ENCODE peak calls at places on chromosomes 13 and 19, in four cellular contexts. B is heart right ventricle, I is adrenal gland, D is heart left ventricle. A is an unnamed sample.
A peak's percentile ranks its signal among the peaks of the same experiment; 100 is the strongest.

GRCh38 chr19:31301306-31301980 is 47.8 kb downstream of the TSHZ3 start:
- DNase-seq in D (no peak), B (no peak), I (no peak), A (no peak)

GRCh38 chr19:11821474-11821873 is 7.4 kb downstream of the ZNF440 start:
- DNase-seq in B (no peak), I (no peak), D (no peak), A (no peak)

GRCh38 chr19:41821003-41821735 is 23.3 kb downstream of the LYPD4 start:
- DNase-seq in I (no peak), B (no peak), D (no peak), A (no peak)

GRCh38 chr13:36124236-36124822 is 6.9 kb downstream of the DCLK1 start:
- DNase-seq in B (no peak), I (peak; percentile 67), D (peak; percentile 37), A (no peak)

GRCh38 chr13:33388254-33388998 is 102.9 kb upstream of the STARD13 start:
- DNase-seq in D (no peak), B (no peak), I (no peak), A (no peak)

GRCh38 chr13:104043184-104043583 is 977.0 kb upstream of the SLC10A2 start:
- DNase-seq in I (no peak), B (no peak), D (no peak), A (no peak)

GRCh38 chr19:41844601-41845000 is at the start of gene LYPD4:
- DNase-seq in B (no peak), I (no peak), D (no peak), A (no peak)

GRCh38 chr19:35167251-35168119 is 12.9 kb downstream of the FXYD5 start:
- DNase-seq in B (no peak), D (no peak), I (no peak), A (no peak)

GRCh38 chr19:2446390-2446789 is 10.4 kb downstream of the LMNB2 start:
- DNase-seq in D (no peak), I (no peak), B (no peak), A (no peak)

GRCh38 chr13:38641164-38641948 is 45.5 kb upstream of the FREM2 start:
- DNase-seq in D (no peak), B (no peak), I (no peak), A (no peak)
- TF ChIP-seq CTCF in D (no peak), B (peak; percentile 19), I (peak; percentile 25), A (no peak)

DNA sequence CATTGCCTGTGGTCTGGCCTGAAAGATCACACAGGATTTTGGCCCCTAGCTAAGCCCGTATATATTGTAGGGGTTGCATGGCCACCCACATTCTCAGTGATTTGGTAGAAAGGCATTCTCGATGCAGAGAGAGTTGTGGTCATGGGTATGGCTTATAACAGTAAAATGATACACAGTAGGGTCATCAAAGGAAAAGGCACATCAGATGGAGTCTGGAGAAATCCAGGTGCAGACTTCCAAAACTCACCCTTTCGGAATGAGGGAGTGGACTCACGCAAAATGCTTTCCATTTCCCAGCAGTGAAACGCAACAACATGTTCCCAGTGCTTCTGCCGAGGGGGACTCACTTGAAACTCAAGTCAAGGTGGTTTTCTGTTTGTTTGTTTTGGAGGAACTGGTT is 802.5 kb upstream of the SLITRK1 start:
- DNase-seq in B (no peak), D (no peak), I (no peak), A (no peak)
- H3K9me3 ChIP-seq in B (no peaks in the 10 kb centered on the region), D (no peaks in the 10 kb centered on the region), I (no peaks in the 10 kb centered on the region), A (no peaks in the 10 kb centered on the region)

GRCh38 chr13:44218501-44219240 is 155.0 kb upstream of the SERP2 start:
- DNase-seq in B (peak; percentile 68), I (peak; percentile 33), D (peak; percentile 78), A (peak; percentile 89)

GRCh38 chr13:44223785-44224432 is 149.7 kb upstream of the SERP2 start:
- DNase-seq in B (no peak), I (no peak), D (no peak), A (no peak)

GRCh38 chr13:44221657-44222056 is 152.0 kb upstream of the SERP2 start:
- DNase-seq in D (no peak), B (no peak), I (no peak), A (no peak)

GRCh38 chr13:44220948-44221347 is 152.7 kb upstream of the SERP2 start:
- DNase-seq in D (no peak), I (no peak), B (no peak), A (no peak)

DNA sequence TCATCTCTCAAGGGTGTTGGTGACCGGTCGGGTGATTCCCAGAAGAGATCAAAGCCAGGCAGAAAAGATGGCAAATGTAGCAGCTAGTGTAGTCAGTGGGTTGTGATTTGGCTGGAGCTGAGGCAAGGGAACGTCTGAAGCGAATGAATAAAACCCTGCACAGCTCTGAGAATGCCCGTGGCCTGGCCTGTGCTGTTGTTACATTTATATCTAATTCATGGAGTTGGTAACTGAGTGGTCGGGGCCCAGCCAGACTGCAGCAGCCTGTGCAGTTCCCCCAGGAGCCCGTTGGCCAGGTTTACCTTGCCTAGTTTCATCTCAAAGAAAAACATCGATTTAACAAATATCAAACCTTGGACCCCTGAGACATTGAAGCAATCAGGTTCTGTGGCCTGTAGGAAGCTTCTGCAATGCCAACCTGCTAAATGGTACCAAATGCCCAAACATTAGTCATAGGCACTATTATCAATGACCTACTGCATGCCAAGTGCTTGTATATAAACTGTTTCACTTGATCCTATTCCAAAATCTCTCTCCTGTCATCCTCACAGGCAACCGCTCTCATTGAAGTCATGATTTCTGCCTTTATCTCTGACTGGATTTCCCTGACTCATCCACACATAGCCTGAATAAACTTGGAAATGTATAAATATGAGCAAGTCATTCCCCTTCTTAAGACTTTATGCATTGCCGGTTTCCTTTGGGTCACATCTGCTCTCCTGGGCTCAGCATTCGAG is 153.6 kb upstream of the SERP2 start:
- DNase-seq in I (peak; percentile 41), D (no peak), B (no peak), A (no peak)
- H3K27ac ChIP-seq in I (peak overlapping the region; percentile 84), D (peak overlapping the region; percentile 65), B (peak overlapping the region; percentile 57), A (peak overlapping the region; percentile 67)

GRCh38 chr13:66546534-66547379 is 683.4 kb downstream of the PCDH9 start:
- DNase-seq in I (no peak), D (no peak), B (no peak), A (no peak)

GRCh38 chr13:66547685-66548084 is 682.5 kb downstream of the PCDH9 start:
- DNase-seq in D (no peak), B (no peak), I (no peak), A (no peak)

GRCh38 chr13:66543780-66544179 is 686.4 kb downstream of the PCDH9 start:
- DNase-seq in D (no peak), B (no peak), I (no peak), A (no peak)
- TF ChIP-seq CTCF in D (no peak), B (no peak), I (no peak), A (no peak)

GRCh38 chr13:95684463-95684862 is 7.5 kb downstream of the DNAJC3 start:
- DNase-seq in I (no peak), D (no peak), B (no peak), A (no peak)
- H3K9me3 ChIP-seq in I (no peaks in the 10 kb centered on the region), D (no peaks in the 10 kb centered on the region), B (no peaks in the 10 kb centered on the region), A (no peaks in the 10 kb centered on the region)

GRCh38 chr13:77699059-77699680 is 1.7 kb downstream of the SLAIN1 start:
- DNase-seq in I (no peak), D (no peak), B (no peak), A (no peak)

GRCh38 chr13:77698211-77699058 is 948 bp downstream of the SLAIN1 start:
- DNase-seq in I (peak; percentile 39), D (peak; percentile 31), B (peak; percentile 15), A (no peak)

GRCh38 chr13:77696006-77696862 is 1.3 kb upstream of the SLAIN1 start:
- DNase-seq in D (no peak), I (peak; percentile 20), B (no peak), A (no peak)

GRCh38 chr13:77697208-77698103 is at the start of gene SLAIN1:
- DNase-seq in D (peak; percentile 87), B (peak; percentile 84), I (peak; percentile 84), A (peak; percentile 77)

DNA sequence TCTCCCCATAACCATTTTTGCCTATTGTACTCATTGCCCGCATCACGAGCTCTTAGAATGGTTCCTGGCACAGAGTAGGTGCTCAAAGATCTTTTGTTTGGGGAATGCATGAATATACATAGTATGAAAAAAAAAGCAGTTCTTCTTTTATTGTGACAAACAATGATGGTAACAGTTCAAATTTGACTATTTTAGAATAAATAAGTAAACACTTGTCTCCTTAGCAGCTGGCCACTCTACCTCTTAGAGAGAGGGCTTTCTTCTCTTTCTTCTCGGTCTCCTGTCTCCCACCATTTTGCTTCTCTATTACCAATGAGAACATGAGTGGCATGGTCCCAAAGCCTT is 652 bp upstream of the SLAIN1 start:
- DNase-seq in I (no peak), D (no peak), B (no peak), A (no peak)
- H3K27ac ChIP-seq in I (peak overlapping the region; percentile 75), D (peak overlapping the region; percentile 70), B (peak overlapping the region; percentile 35), A (peak overlapping the region; percentile 55)